ENCODE peak calls at places on chromosomes 12 and 14, in six cellular contexts. Y, K, B, N, X and P are unnamed samples.

GRCh38 chr12:41910578-41911331 is 233.9 kb downstream of the GXYLT1 start:
- DNase-seq in Y (no peak), K (no peak), B (no peak), N (no peak), X (no peak), P (no peak)

GRCh38 chr14:70845601-70846000 is 36.3 kb upstream of the MAP3K9 start:
- DNase-seq in Y (no peak), K (no peak), B (no peak), N (no peak), X (no peak), P (no peak)

GRCh38 chr12:49264466-49264872 is 413 bp upstream of the TUBA1C start:
- DNase-seq in Y (peak; percentile 59), K (no peak), B (no peak), N (peak; percentile 70), X (no peak), P (peak; percentile 50)

GRCh38 chr12:131222271-131223139 is 268.8 kb downstream of the ADGRD1 start:
- DNase-seq in Y (peak; percentile 78), K (no peak), B (no peak), N (no peak), X (no peak), P (no peak)

GRCh38 chr14:100778078-100778927 is 47.6 kb upstream of the MEG3 start:
- DNase-seq in Y (no peak), K (no peak), B (no peak), N (no peak), X (no peak), P (no peak)

GRCh38 chr12:93813972-93814821 is 137.0 kb downstream of the CRADD start:
- DNase-seq in Y (no peak), K (no peak), B (no peak), N (peak; percentile 91), X (no peak), P (no peak)

GRCh38 chr12:92648242-92649031 is 54.4 kb upstream of the PLEKHG7 start:
- DNase-seq in Y (peak; percentile 10), K (peak; percentile 23), B (no peak), N (peak; percentile 40), X (no peak), P (peak; percentile 59)

GRCh38 chr12:5154091-5154490 is 110.4 kb downstream of the KCNA5 start:
- DNase-seq in Y (peak; percentile 74), K (peak; percentile 74), B (no peak), N (no peak), X (no peak), P (no peak)

GRCh38 chr12:102483466-102483865 is 3.1 kb upstream of the IGF1 start:
- DNase-seq in Y (no peak), K (no peak), B (no peak), N (no peak), X (no peak), P (peak; percentile 93)

GRCh38 chr14:91202234-91202974 is 42.1 kb downstream of the GPR68 start:
- DNase-seq in Y (peak; percentile 83), K (no peak), B (no peak), N (peak; percentile 68), X (no peak), P (no peak)

GRCh38 chr14:93122820-93123219 is 7.1 kb upstream of the ITPK1 start:
- DNase-seq in Y (no peak), K (no peak), B (no peak), N (no peak), X (no peak), P (no peak)

GRCh38 chr14:23055621-23056256 is 1.6 kb downstream of the CDH24 start:
- DNase-seq in Y (no peak), K (no peak), B (peak; percentile 96), N (peak; percentile 53), X (no peak), P (no peak)

GRCh38 chr12:70080577-70080976 is 162.7 kb upstream of the CNOT2 start:
- DNase-seq in Y (no peak), K (no peak), B (no peak), N (no peak), X (no peak), P (no peak)

GRCh38 chr14:77032483-77032853 is 4.0 kb upstream of the IRF2BPL start:
- DNase-seq in Y (no peak), K (peak; percentile 42), B (no peak), N (no peak), X (no peak), P (no peak)

GRCh38 chr12:116050266-116050665 is 227.2 kb downstream of the MED13L start:
- DNase-seq in Y (no peak), K (no peak), B (no peak), N (peak; percentile 51), X (no peak), P (peak; percentile 7)

GRCh38 chr14:33928895-33929294 is 22.0 kb downstream of the EGLN3 start:
- DNase-seq in Y (no peak), K (no peak), B (no peak), N (no peak), X (no peak), P (no peak)

GRCh38 chr12:126051611-126052107 is 986.4 kb downstream of the AACS start:
- DNase-seq in Y (no peak), K (peak; percentile 4), B (no peak), N (peak; percentile 15), X (peak; percentile 52), P (no peak)

GRCh38 chr14:59215353-59215752 is 26.9 kb downstream of the DAAM1 start:
- DNase-seq in Y (no peak), K (no peak), B (no peak), N (peak; percentile 69), X (no peak), P (no peak)

GRCh38 chr14:85463512-85463911 is 66.4 kb upstream of the FLRT2 start:
- DNase-seq in Y (no peak), K (peak; percentile 44), B (no peak), N (no peak), X (no peak), P (no peak)

GRCh38 chr12:121062391-121063045 is 23.5 kb upstream of the OASL start:
- DNase-seq in Y (no peak), K (no peak), B (no peak), N (no peak), X (no peak), P (no peak)

GRCh38 chr12:119578112-119578511 is 15.5 kb upstream of the TMEM233 start:
- DNase-seq in Y (no peak), K (no peak), B (no peak), N (peak; percentile 51), X (no peak), P (no peak)

GRCh38 chr12:4307593-4308333 is 13.2 kb upstream of the TIGAR start:
- DNase-seq in Y (peak; percentile 90), K (peak; percentile 95), B (peak; percentile 84), N (peak; percentile 80), X (peak; percentile 93), P (no peak)

GRCh38 chr12:67677166-67677565 is 28.6 kb downstream of the DYRK2 start:
- DNase-seq in Y (no peak), K (no peak), B (no peak), N (peak; percentile 34), X (no peak), P (no peak)

GRCh38 chr14:104048758-104049496 is 36.6 kb upstream of the ASPG start:
- DNase-seq in Y (no peak), K (no peak), B (no peak), N (peak; percentile 27), X (no peak), P (no peak)

GRCh38 chr12:51323966-51324895 is at the start of gene BIN2:
- DNase-seq in Y (no peak), K (no peak), B (no peak), N (no peak), X (no peak), P (peak; percentile 76)

GRCh38 chr14:82366803-82367202 is 833.1 kb upstream of the SEL1L start:
- DNase-seq in Y (peak; percentile 14), K (peak; percentile 56), B (no peak), N (no peak), X (no peak), P (peak; percentile 7)

GRCh38 chr14:73059326-73059725 is 992 bp downstream of the RBM25 start:
- DNase-seq in Y (no peak), K (no peak), B (peak; percentile 43), N (peak; percentile 66), X (no peak), P (no peak)

GRCh38 chr14:95494456-95494855 is 22.0 kb downstream of the SYNE3 start:
- DNase-seq in Y (no peak), K (no peak), B (no peak), N (no peak), X (no peak), P (no peak)

GRCh38 chr14:104386281-104386841 is 193.2 kb upstream of the C14orf180 start:
- DNase-seq in Y (no peak), K (no peak), B (peak; percentile 36), N (no peak), X (no peak), P (no peak)

GRCh38 chr12:111715242-111715641 is 29.4 kb downstream of the ACAD10 start:
- DNase-seq in Y (no peak), K (no peak), B (no peak), N (peak; percentile 2), X (no peak), P (no peak)

GRCh38 chr14:102646615-102647014 is 54.2 kb downstream of the RCOR1 start:
- DNase-seq in Y (no peak), K (no peak), B (no peak), N (no peak), X (no peak), P (no peak)

GRCh38 chr14:39109893-39110715 is 4.0 kb upstream of the GEMIN2 start:
- DNase-seq in Y (no peak), K (no peak), B (no peak), N (peak; percentile 9), X (no peak), P (peak; percentile 15)
- H3F3A ChIP-seq in Y (peaks cover 4% of the 10 kb centered on the region), K (no peaks in the 10 kb centered on the region), B (no peaks in the 10 kb centered on the region), N (peaks cover 5% of the 10 kb centered on the region), X (peaks cover 6% of the 10 kb centered on the region), P (peaks cover 10% of the 10 kb centered on the region)

DNA sequence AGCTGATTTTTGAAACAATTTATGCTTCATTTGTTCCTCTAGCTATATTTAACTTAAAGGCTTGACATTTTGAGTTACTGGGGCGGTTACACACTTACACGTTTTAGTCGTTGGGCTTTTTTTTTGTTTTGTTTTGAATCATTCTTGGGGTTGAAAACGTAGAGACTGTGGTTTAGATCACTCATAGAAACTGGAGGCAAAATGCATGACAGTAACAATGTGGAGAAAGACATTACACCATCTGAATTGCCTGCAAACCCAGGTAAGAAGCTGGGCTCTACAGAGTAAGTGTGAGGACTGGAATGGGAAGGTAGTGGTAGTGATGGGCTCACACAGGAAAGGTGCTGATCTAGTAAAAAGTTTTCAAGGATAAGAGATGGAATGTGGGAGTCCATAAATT is at the start of gene CLEC2D:
- DNase-seq in Y (no peak), K (no peak), B (no peak), N (no peak), X (no peak), P (no peak)
- H3F3A ChIP-seq in Y (no peaks in the 10 kb centered on the region), K (no peaks in the 10 kb centered on the region), B (no peaks in the 10 kb centered on the region), N (peaks cover 17% of the 10 kb centered on the region), X (peaks cover 27% of the 10 kb centered on the region), P (peaks cover 14% of the 10 kb centered on the region)

DNA sequence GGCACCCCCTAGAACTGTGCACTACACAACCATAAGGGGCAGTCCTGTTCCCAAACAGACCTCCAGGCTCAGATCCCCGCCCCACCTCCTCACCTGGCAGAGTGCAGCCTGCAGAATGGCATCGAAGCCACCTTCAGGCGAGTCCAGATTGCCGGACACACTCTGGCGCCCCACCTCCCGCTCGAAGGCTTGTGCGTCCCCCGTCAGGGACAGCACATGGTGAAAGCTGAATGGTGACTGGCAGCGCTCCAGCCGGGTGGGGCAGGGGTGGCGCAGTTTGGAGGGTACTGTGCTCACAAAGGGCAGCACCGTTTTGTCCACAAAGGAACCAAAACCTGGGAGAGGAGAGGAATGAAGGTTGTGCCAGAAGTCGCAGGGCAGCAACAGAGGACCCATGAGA is 10.6 kb downstream of the ITGB7 start:
- DNase-seq in Y (no peak), K (no peak), B (no peak), N (no peak), X (peak; percentile 45), P (peak; percentile 29)
- H3F3A ChIP-seq in Y (no peaks in the 10 kb centered on the region), K (no peaks in the 10 kb centered on the region), B (peaks cover 2% of the 10 kb centered on the region), N (no peaks in the 10 kb centered on the region), X (peaks cover 5% of the 10 kb centered on the region), P (peaks cover 97% of the 10 kb centered on the region)

GRCh38 chr12:2520722-2521246 is 274.0 kb upstream of the FKBP4 start:
- DNase-seq in Y (no peak), K (no peak), B (no peak), N (no peak), X (no peak), P (no peak)
- H3F3A ChIP-seq in Y (no peaks in the 10 kb centered on the region), K (no peaks in the 10 kb centered on the region), B (no peaks in the 10 kb centered on the region), N (no peaks in the 10 kb centered on the region), X (no peaks in the 10 kb centered on the region), P (no peaks in the 10 kb centered on the region)